ENCODE peak calls at places on chromosomes 1 and 21, in eight cellular contexts. One of them, this sample, is unnamed.

GRCh38 chr1:243459059-243459458 is 203.2 kb downstream of the SDCCAG8 start:
- DNase-seq in T-helper 9 cell: no peak
- DNase-seq in aorta: no peak
- DNase-seq in heart left ventricle: no peak
- DNase-seq in GM12892: no peak
- DNase-seq in right lobe of liver: no peak
- DNase-seq in HT-29: no peak
- DNase-seq in CD4-positive, alpha-beta memory T cell: no peak
- DNase-seq in this sample: no peak

GRCh38 chr21:41630249-41630648 is 122.3 kb upstream of the TMPRSS2 start:
- DNase-seq in T-helper 9 cell: no peak
- DNase-seq in aorta: no peak
- DNase-seq in heart left ventricle: no peak
- DNase-seq in GM12892: no peak
- DNase-seq in right lobe of liver: no peak
- DNase-seq in HT-29: peak
- DNase-seq in CD4-positive, alpha-beta memory T cell: no peak
- DNase-seq in this sample: no peak

GRCh38 chr1:65985393-65986066 is 192.8 kb downstream of the PDE4B start:
- DNase-seq in T-helper 9 cell: no peak
- DNase-seq in aorta: no peak
- DNase-seq in heart left ventricle: no peak
- DNase-seq in GM12892: no peak
- DNase-seq in right lobe of liver: no peak
- DNase-seq in HT-29: no peak
- DNase-seq in CD4-positive, alpha-beta memory T cell: no peak
- DNase-seq in this sample: no peak

GRCh38 chr1:9213956-9214355 is 20.6 kb upstream of the H6PD start:
- DNase-seq in T-helper 9 cell: no peak
- DNase-seq in aorta: no peak
- DNase-seq in heart left ventricle: no peak
- DNase-seq in GM12892: no peak
- DNase-seq in right lobe of liver: no peak
- DNase-seq in HT-29: no peak
- DNase-seq in CD4-positive, alpha-beta memory T cell: no peak
- DNase-seq in this sample: no peak

GRCh38 chr1:227666286-227666685 is 68.8 kb downstream of the JMJD4 start:
- DNase-seq in T-helper 9 cell: no peak
- DNase-seq in aorta: no peak
- DNase-seq in heart left ventricle: no peak
- DNase-seq in GM12892: no peak
- DNase-seq in right lobe of liver: no peak
- DNase-seq in HT-29: no peak
- DNase-seq in CD4-positive, alpha-beta memory T cell: no peak
- DNase-seq in this sample: no peak

GRCh38 chr1:15953294-15953771 is 22.6 kb downstream of the ZBTB17 start:
- DNase-seq in T-helper 9 cell: no peak
- DNase-seq in aorta: peak
- DNase-seq in heart left ventricle: no peak
- DNase-seq in GM12892: no peak
- DNase-seq in right lobe of liver: no peak
- DNase-seq in HT-29: no peak
- DNase-seq in CD4-positive, alpha-beta memory T cell: no peak
- DNase-seq in this sample: no peak

GRCh38 chr1:54289939-54290233 is 89.9 kb downstream of the MRPL37 start:
- DNase-seq in T-helper 9 cell: no peak
- DNase-seq in aorta: no peak
- DNase-seq in heart left ventricle: no peak
- DNase-seq in GM12892: no peak
- DNase-seq in right lobe of liver: no peak
- DNase-seq in HT-29: no peak
- DNase-seq in CD4-positive, alpha-beta memory T cell: no peak
- DNase-seq in this sample: no peak

GRCh38 chr1:175208773-175209492 is 16.4 kb upstream of the KIAA0040 start:
- DNase-seq in T-helper 9 cell: peak
- DNase-seq in aorta: no peak
- DNase-seq in heart left ventricle: no peak
- DNase-seq in GM12892: no peak
- DNase-seq in right lobe of liver: peak
- DNase-seq in HT-29: no peak
- DNase-seq in CD4-positive, alpha-beta memory T cell: peak
- DNase-seq in this sample: no peak

GRCh38 chr1:224747578-224747977 is 131.5 kb downstream of the CNIH3 start:
- DNase-seq in T-helper 9 cell: no peak
- DNase-seq in aorta: no peak
- DNase-seq in heart left ventricle: peak
- DNase-seq in GM12892: no peak
- DNase-seq in right lobe of liver: no peak
- DNase-seq in HT-29: peak
- DNase-seq in CD4-positive, alpha-beta memory T cell: no peak
- DNase-seq in this sample: no peak

GRCh38 chr1:220685879-220686278 is 4.3 kb upstream of the C1orf115 start:
- DNase-seq in T-helper 9 cell: no peak
- DNase-seq in aorta: no peak
- DNase-seq in heart left ventricle: no peak
- DNase-seq in GM12892: no peak
- DNase-seq in right lobe of liver: no peak
- DNase-seq in HT-29: peak
- DNase-seq in CD4-positive, alpha-beta memory T cell: no peak
- DNase-seq in this sample: no peak

GRCh38 chr1:221887091-221887746 is 145.3 kb upstream of the DUSP10 start:
- DNase-seq in T-helper 9 cell: no peak
- DNase-seq in aorta: peak
- DNase-seq in heart left ventricle: peak
- DNase-seq in GM12892: no peak
- DNase-seq in right lobe of liver: peak
- DNase-seq in HT-29: peak
- DNase-seq in CD4-positive, alpha-beta memory T cell: no peak
- DNase-seq in this sample: no peak

This sample was measured in 8988T.